ENCODE peak calls at places on chromosomes 5 and 9, in nine cellular contexts. Q, M, V, Y, K, L, B, A and E are unnamed samples.
A peak's percentile ranks its signal among the peaks of the same experiment; 100 is the strongest.

GRCh38 chr5:127092690-127093089 is 19.4 kb upstream of the C5orf63 start:
- DNase-seq in K (peak; percentile 75), V (no peak), Q (peak; percentile 62), B (peak; percentile 62), L (no peak), A (no peak), M (no peak), Y (no peak), E (no peak)

GRCh38 chr9:115220339-115221009 is 102.5 kb upstream of the TNC start:
- DNase-seq in Y (no peak), Q (peak; percentile 23), A (no peak), M (no peak), L (no peak), B (no peak), K (no peak), V (no peak), E (no peak)

GRCh38 chr9:73026375-73026774 is 73.5 kb upstream of the ALDH1A1 start:
- DNase-seq in Q (no peak), M (no peak), K (no peak), A (no peak), B (no peak), V (no peak), Y (no peak), L (no peak), E (no peak)

GRCh38 chr9:136352682-136353081 is 10.9 kb downstream of the DNLZ start:
- DNase-seq in Q (no peak), M (no peak), Y (no peak), L (no peak), A (no peak), V (no peak), B (no peak), K (no peak), E (no peak)

GRCh38 chr9:95793924-95794828 is 81.3 kb upstream of the ERCC6L2 start:
- DNase-seq in K (peak; percentile 85), Q (peak; percentile 93), B (peak; percentile 93), A (no peak), Y (no peak), M (no peak), L (no peak), V (peak; percentile 60), E (no peak)

GRCh38 chr5:77483662-77484061 is 8.5 kb downstream of the WDR41 start:
- DNase-seq in M (no peak), V (no peak), Y (no peak), L (no peak), Q (no peak), A (no peak), B (no peak), K (no peak), E (no peak)

GRCh38 chr9:92463989-92464388 is 18.3 kb downstream of the ASPN start:
- DNase-seq in V (peak; percentile 52), K (peak; percentile 70), A (no peak), Y (no peak), M (no peak), L (no peak), Q (peak; percentile 79), B (peak; percentile 82), E (no peak)

GRCh38 chr5:1394881-1395860 is 50.1 kb downstream of the SLC6A3 start:
- DNase-seq in V (no peak), L (no peak), K (no peak), M (no peak), Y (no peak), A (no peak), Q (no peak), B (no peak), E (no peak)

GRCh38 chr9:20355022-20355421 is 267.3 kb downstream of the MLLT3 start:
- DNase-seq in A (no peak), B (peak; percentile 80), Y (no peak), Q (peak; percentile 81), L (no peak), V (no peak), M (no peak), K (peak; percentile 78), E (no peak)

GRCh38 chr5:42908086-42908485 is 96.4 kb upstream of the SELENOP start:
- DNase-seq in M (no peak), L (no peak), K (no peak), A (no peak), Y (no peak), B (no peak), Q (no peak), V (no peak), E (no peak)
- H3K4me3 ChIP-seq in M (no peak overlapping the region), L (peak overlapping the region; percentile 72), K (no peak overlapping the region), A (peak overlapping the region; percentile 43), Y (no peak overlapping the region), B (no peak overlapping the region), Q (no peak overlapping the region), V (no peak overlapping the region), E (no peak overlapping the region)

GRCh38 chr5:33936381-33937016 is at the start of gene RXFP3:
- DNase-seq in Y (no peak), L (no peak), V (no peak), B (peak; percentile 45), A (no peak), Q (peak; percentile 44), M (no peak), K (peak; percentile 27), E (no peak)
- H3K4me3 ChIP-seq in Y (peak within 1 kb of the TSS; percentile 54), L (peak within 1 kb of the TSS; percentile 42), V (peak within 1 kb of the TSS; percentile 60), B (peak within 1 kb of the TSS; percentile 57), A (peak within 1 kb of the TSS; percentile 26), Q (peak within 1 kb of the TSS; percentile 59), M (no peak within 1 kb of the TSS), K (peak within 1 kb of the TSS; percentile 63), E (no peak within 1 kb of the TSS)

GRCh38 chr5:124744170-124744911 is 2.1 kb downstream of the ZNF608 start:
- DNase-seq in L (peak; percentile 37), B (peak; percentile 56), Q (peak; percentile 57), M (peak; percentile 62), Y (no peak), A (peak; percentile 76), K (no peak), V (no peak), E (peak; percentile 75)
- H3K4me3 ChIP-seq in L (peak overlapping the region; percentile 83), B (peak overlapping the region; percentile 64), Q (peak overlapping the region; percentile 76), M (peak overlapping the region; percentile 85), Y (peak overlapping the region; percentile 62), A (peak overlapping the region; percentile 70), K (peak overlapping the region; percentile 84), V (peak overlapping the region; percentile 77), E (peak overlapping the region; percentile 9)

GRCh38 chr9:35771524-35771923 is 17.4 kb upstream of the MSMP start:
- DNase-seq in A (peak; percentile 77), Y (no peak), M (no peak), B (peak; percentile 66), L (no peak), Q (peak; percentile 57), V (no peak), K (no peak), E (peak; percentile 87)

GRCh38 chr9:35774907-35775635 is 16.3 kb upstream of the NPR2 start:
- DNase-seq in L (peak; percentile 27), M (peak; percentile 41), B (peak; percentile 46), Q (peak; percentile 13), Y (no peak), V (no peak), A (no peak), K (no peak), E (peak; percentile 31)

GRCh38 chr9:35771943-35772342 is 17.9 kb upstream of the MSMP start:
- DNase-seq in Y (no peak), M (no peak), Q (no peak), B (peak; percentile 48), A (no peak), V (no peak), L (no peak), K (no peak), E (peak; percentile 24)

GRCh38 chr9:35771079-35771441 is 17.0 kb upstream of the MSMP start:
- DNase-seq in V (no peak), K (no peak), Y (no peak), A (peak; percentile 41), Q (no peak), L (peak; percentile 42), B (no peak), M (no peak), E (peak; percentile 49)

DNA sequence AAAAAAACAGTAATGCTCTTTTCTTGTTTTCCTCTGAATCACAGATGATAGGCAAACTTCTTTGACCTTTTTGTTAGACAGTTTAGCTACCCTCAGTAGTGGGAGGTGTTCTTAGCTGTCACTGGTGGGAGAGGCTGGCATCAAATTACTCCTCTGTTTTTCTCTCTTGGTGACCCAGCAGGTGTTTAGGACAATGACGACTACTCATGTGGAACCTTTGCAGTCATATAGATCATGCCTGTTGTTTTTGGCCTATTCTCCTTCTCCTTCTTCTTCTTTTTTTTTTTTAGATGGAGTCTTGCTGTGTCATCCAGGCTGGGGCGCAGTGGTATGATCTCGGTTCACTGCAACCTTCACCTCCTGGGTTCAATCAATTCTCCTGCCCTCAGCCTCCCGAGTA is 15.4 kb upstream of the NPR2 start:
- DNase-seq in K (no peak), M (peak; percentile 95), Y (no peak), A (no peak), L (no peak), Q (no peak), V (no peak), B (no peak), E (no peak)
- H3K4me3 ChIP-seq in K (no peak overlapping the region), M (peak overlapping the region; percentile 39), Y (no peak overlapping the region), A (no peak overlapping the region), L (no peak overlapping the region), Q (no peak overlapping the region), V (no peak overlapping the region), B (no peak overlapping the region), E (no peak overlapping the region)

GRCh38 chr5:17807069-17807468 is 172.8 kb downstream of the TAF11L14 start:
- DNase-seq in B (no peak), Y (no peak), K (no peak), Q (no peak), V (no peak), M (no peak), L (no peak), A (no peak), E (no peak)

GRCh38 chr5:17802256-17802655 is 168.0 kb downstream of the TAF11L14 start:
- DNase-seq in M (no peak), K (peak; percentile 34), B (no peak), Y (peak; percentile 18), V (no peak), A (no peak), Q (no peak), L (no peak), E (no peak)

GRCh38 chr5:17803976-17804375 is 169.7 kb downstream of the TAF11L14 start:
- DNase-seq in B (no peak), Y (no peak), Q (no peak), K (no peak), A (no peak), M (no peak), L (no peak), V (no peak), E (no peak)

GRCh38 chr5:17808566-17808965 is 174.3 kb downstream of the TAF11L14 start:
- DNase-seq in K (no peak), Q (no peak), L (no peak), Y (no peak), V (no peak), M (no peak), A (no peak), B (no peak), E (no peak)

GRCh38 chr5:17805426-17805825 is 171.2 kb downstream of the TAF11L14 start:
- DNase-seq in Q (no peak), V (no peak), B (no peak), K (peak; percentile 59), M (no peak), L (no peak), A (no peak), Y (no peak), E (no peak)
- H3K4me3 ChIP-seq in Q (no peak overlapping the region), V (no peak overlapping the region), B (no peak overlapping the region), K (no peak overlapping the region), M (no peak overlapping the region), L (no peak overlapping the region), A (no peak overlapping the region), Y (no peak overlapping the region), E (no peak overlapping the region)